ENCODE peak calls at places on chromosomes 3 and 15, in seven cellular contexts. W is GM13977, L is IMR-90, E is DND-41, M is brain microvascular endothelial cell, J is Peyer's patch, I is colonic mucosa. P is an unnamed sample.

GRCh38 chr15:81304226-81304625 is 19.7 kb downstream of the STARD5 start:
- DNase-seq in I (no peak), W (no peak), M (peak), E (no peak), J (peak), L (peak), P (no peak)

GRCh38 chr3:104510091-104510860 is 856.4 kb upstream of the ALCAM start:
- DNase-seq in J (no peak), L (no peak), W (no peak), I (no peak), M (no peak), E (no peak), P (no peak)

GRCh38 chr15:60370804-60371700 is 26.7 kb downstream of the ANXA2 start:
- DNase-seq in L (peak), M (peak), I (peak), J (no peak), E (no peak), W (no peak), P (no peak)

GRCh38 chr3:23921052-23921511 is 4.2 kb downstream of the RPL15 start:
- DNase-seq in W (no peak), I (no peak), J (no peak), E (no peak), L (no peak), M (no peak), P (no peak)

GRCh38 chr15:55942332-55942731 is 51.1 kb downstream of the NEDD4 start:
- DNase-seq in L (no peak), I (no peak), J (no peak), M (no peak), W (no peak), E (no peak), P (no peak)

GRCh38 chr3:46695962-46696922 is 2.8 kb upstream of the ALS2CL start:
- DNase-seq in W (no peak), L (peak), I (no peak), E (peak), M (peak), J (no peak), P (no peak)

GRCh38 chr3:79085166-79085565 is 682.6 kb downstream of the ROBO1 start:
- DNase-seq in M (no peak), W (no peak), I (no peak), L (peak), E (no peak), J (no peak), P (no peak)

GRCh38 chr3:101942356-101942755 is 93.0 kb downstream of the NFKBIZ start:
- DNase-seq in L (no peak), M (no peak), I (no peak), W (no peak), E (no peak), J (no peak), P (no peak)

GRCh38 chr3:186425788-186426730 is 64.0 kb upstream of the DGKG start:
- DNase-seq in L (peak), W (no peak), J (no peak), E (no peak), I (no peak), M (peak), P (no peak)

GRCh38 chr3:105516972-105517371 is 150.3 kb downstream of the ALCAM start:
- DNase-seq in E (no peak), M (no peak), I (no peak), J (no peak), W (no peak), L (no peak), P (no peak)
- TF ChIP-seq CTCF in E (peak), M (peak), I (no peak), J (no peak), W (no peak), L (peak), P (no peak)

DNA sequence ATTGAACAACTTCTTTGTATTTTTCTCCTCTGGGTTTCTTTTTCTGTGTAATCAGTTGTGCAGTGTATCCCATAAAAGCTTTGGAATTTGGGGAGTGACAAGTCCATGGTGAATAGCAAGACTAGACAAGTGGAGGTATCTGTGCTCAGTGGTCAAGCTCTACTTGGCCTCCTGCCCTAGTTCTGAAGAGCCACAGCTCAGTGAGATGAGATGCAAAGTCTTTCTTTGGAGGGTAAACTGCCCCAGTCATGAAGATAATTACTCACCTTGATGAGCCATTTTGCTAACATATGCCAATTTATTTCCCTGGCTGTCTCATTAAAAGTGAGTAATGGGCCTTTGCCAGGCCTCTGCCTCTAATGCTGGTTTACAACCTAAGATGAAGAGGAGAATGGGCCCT is 271.2 kb upstream of the TRIM42 start:
- DNase-seq in E (no peak), I (no peak), M (no peak), L (no peak), W (no peak), J (no peak), P (no peak)
- TF ChIP-seq CTCF in E (no peak), I (no peak), M (no peak), L (no peak), W (no peak), J (no peak), P (no peak)

DNA sequence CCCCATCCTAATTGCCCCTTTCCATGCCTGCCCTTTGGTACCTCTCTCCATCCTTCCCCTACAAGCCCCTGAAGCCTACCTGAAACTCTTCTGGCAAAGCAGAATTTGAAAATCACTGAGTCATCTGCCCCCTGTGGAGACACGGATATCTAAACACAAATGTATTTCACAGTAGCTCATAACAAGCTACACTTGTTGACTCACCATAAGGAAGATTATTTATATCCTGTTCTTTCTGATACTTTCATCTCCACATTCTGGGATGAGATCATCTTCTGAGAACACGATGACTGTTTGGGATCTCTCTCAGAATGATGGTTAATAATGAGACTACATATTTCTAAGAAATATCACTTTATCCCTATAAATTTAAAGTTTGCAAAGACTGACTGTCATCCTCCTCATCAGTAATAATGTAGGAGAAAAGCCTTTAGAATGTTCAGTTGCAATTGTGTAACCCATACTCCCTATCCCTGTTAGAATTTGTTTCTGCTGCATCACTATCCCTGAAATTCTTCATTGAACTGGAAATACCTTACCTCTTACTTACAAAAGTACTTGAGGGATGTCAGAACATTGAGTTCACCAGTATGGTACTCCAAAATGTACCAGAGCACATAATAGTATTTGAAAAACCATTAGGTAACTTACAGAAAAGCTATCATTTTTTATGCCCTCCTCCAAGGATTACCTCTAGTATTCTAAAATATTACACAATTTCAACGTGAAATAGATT is 116.1 kb upstream of the IL12A start:
- DNase-seq in E (no peak), W (no peak), I (no peak), L (peak), J (no peak), M (peak), P (no peak)
- TF ChIP-seq CTCF in E (no peak), W (no peak), I (no peak), L (peak), J (no peak), M (peak), P (no peak)

GRCh38 chr3:138941259-138941885 is 5.6 kb downstream of the FOXL2 start:
- DNase-seq in W (no peak), L (peak), E (peak), M (no peak), I (peak), J (no peak), P (no peak)
- TF ChIP-seq CTCF in W (peak), L (peak), E (peak), M (peak), I (peak), J (peak), P (no peak)

P was measured in activated B cell treated with CpG ODN at 0.5 μM for 24 hours.